ENCODE peak calls at places on chromosome 1, in four cellular contexts. One of them, this sample, is unnamed.

GRCh38 chr1:179771509-179771908 is 28.4 kb downstream of the FAM163A start:
- DNase-seq in K562: no peak
- DNase-seq in HCT116: no peak
- DNase-seq in H1: no peak
- DNase-seq in this sample: no peak

GRCh38 chr1:20165522-20165951 is 20.4 kb upstream of the UBXN10 start:
- DNase-seq in K562: peak; percentile 48
- DNase-seq in HCT116: peak; percentile 16
- DNase-seq in H1: no peak
- DNase-seq in this sample: peak; percentile 37

GRCh38 chr1:23613191-23614126 is 54.2 kb upstream of the ID3 start:
- DNase-seq in K562: no peak
- DNase-seq in HCT116: no peak
- DNase-seq in H1: no peak
- DNase-seq in this sample: no peak

GRCh38 chr1:213988639-213989070 is 882 bp downstream of the PROX1 start:
- DNase-seq in K562: no peak
- DNase-seq in HCT116: no peak
- DNase-seq in H1: no peak
- DNase-seq in this sample: no peak

GRCh38 chr1:11731719-11732283 is 4.1 kb upstream of the AGTRAP start:
- DNase-seq in K562: peak; percentile 57
- DNase-seq in HCT116: no peak
- DNase-seq in H1: no peak
- DNase-seq in this sample: peak; percentile 71

GRCh38 chr1:82392946-82393345 is 592.2 kb downstream of the ADGRL2 start:
- DNase-seq in K562: no peak
- DNase-seq in HCT116: no peak
- DNase-seq in H1: no peak
- DNase-seq in this sample: no peak

GRCh38 chr1:85579619-85580018 is 942 bp upstream of the CCN1 start:
- DNase-seq in K562: no peak
- DNase-seq in HCT116: no peak
- DNase-seq in H1: no peak
- DNase-seq in this sample: no peak

GRCh38 chr1:165828581-165829329 is 1.3 kb downstream of the UCK2 start:
- DNase-seq in K562: peak; percentile 61
- DNase-seq in HCT116: peak; percentile 58
- DNase-seq in H1: no peak
- DNase-seq in this sample: peak; percentile 76

GRCh38 chr1:116693759-116694482 is 26.4 kb upstream of the IGSF3 start:
- DNase-seq in K562: no peak
- DNase-seq in HCT116: no peak
- DNase-seq in H1: no peak
- DNase-seq in this sample: no peak

GRCh38 chr1:31029031-31029430 is 36.5 kb downstream of the PUM1 start:
- DNase-seq in K562: no peak
- DNase-seq in HCT116: no peak
- DNase-seq in H1: no peak
- DNase-seq in this sample: no peak

GRCh38 chr1:183841950-183842816 is 37.3 kb downstream of the RGL1 start:
- DNase-seq in K562: no peak
- DNase-seq in HCT116: no peak
- DNase-seq in H1: no peak
- DNase-seq in this sample: peak; percentile 18

GRCh38 chr1:66374148-66374547 is 159.8 kb upstream of the SGIP1 start:
- DNase-seq in K562: no peak
- DNase-seq in HCT116: no peak
- DNase-seq in H1: no peak
- DNase-seq in this sample: no peak

GRCh38 chr1:22119626-22120468 is 23.1 kb downstream of the WNT4 start:
- DNase-seq in K562: no peak
- DNase-seq in HCT116: no peak
- DNase-seq in H1: no peak
- DNase-seq in this sample: no peak

GRCh38 chr1:11648732-11649158 is 5.5 kb downstream of the FBXO2 start:
- DNase-seq in K562: peak; percentile 93
- DNase-seq in HCT116: no peak
- DNase-seq in H1: no peak
- DNase-seq in this sample: peak; percentile 34

GRCh38 chr1:37453647-37454046 is 20.7 kb upstream of the ZC3H12A start:
- DNase-seq in K562: no peak
- DNase-seq in HCT116: no peak
- DNase-seq in H1: no peak
- DNase-seq in this sample: no peak

GRCh38 chr1:37456614-37457013 is 17.8 kb upstream of the ZC3H12A start:
- DNase-seq in K562: no peak
- DNase-seq in HCT116: no peak
- DNase-seq in H1: no peak
- DNase-seq in this sample: no peak

GRCh38 chr1:37452416-37452815 is 22.0 kb upstream of the ZC3H12A start:
- DNase-seq in K562: no peak
- DNase-seq in HCT116: no peak
- DNase-seq in H1: no peak
- DNase-seq in this sample: no peak

GRCh38 chr1:37458551-37458950 is 15.8 kb upstream of the ZC3H12A start:
- DNase-seq in K562: no peak
- DNase-seq in HCT116: no peak
- DNase-seq in H1: no peak
- DNase-seq in this sample: peak; percentile 57

GRCh38 chr1:37455516-37455915 is 18.9 kb upstream of the ZC3H12A start:
- DNase-seq in K562: no peak
- DNase-seq in HCT116: no peak
- DNase-seq in H1: no peak
- DNase-seq in this sample: no peak
- TF ChIP-seq JUND in K562: no peak
- TF ChIP-seq JUND in HCT116: no peak
- TF ChIP-seq JUND in H1: no peak
- TF ChIP-seq JUND in this sample: no peak

GRCh38 chr1:204962742-204963632 is 80.0 kb upstream of the CNTN2 start:
- DNase-seq in K562: no peak
- DNase-seq in HCT116: no peak
- DNase-seq in H1: no peak
- DNase-seq in this sample: no peak
- TF ChIP-seq JUND in K562: no peak
- TF ChIP-seq JUND in HCT116: no peak
- TF ChIP-seq JUND in H1: no peak
- TF ChIP-seq JUND in this sample: no peak

GRCh38 chr1:220991506-220991905 is 112.3 kb downstream of the HLX start:
- DNase-seq in K562: no peak
- DNase-seq in HCT116: no peak
- DNase-seq in H1: no peak
- DNase-seq in this sample: no peak

GRCh38 chr1:220991959-220992704 is 112.9 kb downstream of the HLX start:
- DNase-seq in K562: no peak
- DNase-seq in HCT116: no peak
- DNase-seq in H1: no peak
- DNase-seq in this sample: no peak

GRCh38 chr1:220994671-220995070 is 115.4 kb downstream of the HLX start:
- DNase-seq in K562: no peak
- DNase-seq in HCT116: no peak
- DNase-seq in H1: no peak
- DNase-seq in this sample: no peak

GRCh38 chr1:220992705-220993052 is 113.4 kb downstream of the HLX start:
- DNase-seq in K562: no peak
- DNase-seq in HCT116: no peak
- DNase-seq in H1: no peak
- DNase-seq in this sample: no peak

DNA sequence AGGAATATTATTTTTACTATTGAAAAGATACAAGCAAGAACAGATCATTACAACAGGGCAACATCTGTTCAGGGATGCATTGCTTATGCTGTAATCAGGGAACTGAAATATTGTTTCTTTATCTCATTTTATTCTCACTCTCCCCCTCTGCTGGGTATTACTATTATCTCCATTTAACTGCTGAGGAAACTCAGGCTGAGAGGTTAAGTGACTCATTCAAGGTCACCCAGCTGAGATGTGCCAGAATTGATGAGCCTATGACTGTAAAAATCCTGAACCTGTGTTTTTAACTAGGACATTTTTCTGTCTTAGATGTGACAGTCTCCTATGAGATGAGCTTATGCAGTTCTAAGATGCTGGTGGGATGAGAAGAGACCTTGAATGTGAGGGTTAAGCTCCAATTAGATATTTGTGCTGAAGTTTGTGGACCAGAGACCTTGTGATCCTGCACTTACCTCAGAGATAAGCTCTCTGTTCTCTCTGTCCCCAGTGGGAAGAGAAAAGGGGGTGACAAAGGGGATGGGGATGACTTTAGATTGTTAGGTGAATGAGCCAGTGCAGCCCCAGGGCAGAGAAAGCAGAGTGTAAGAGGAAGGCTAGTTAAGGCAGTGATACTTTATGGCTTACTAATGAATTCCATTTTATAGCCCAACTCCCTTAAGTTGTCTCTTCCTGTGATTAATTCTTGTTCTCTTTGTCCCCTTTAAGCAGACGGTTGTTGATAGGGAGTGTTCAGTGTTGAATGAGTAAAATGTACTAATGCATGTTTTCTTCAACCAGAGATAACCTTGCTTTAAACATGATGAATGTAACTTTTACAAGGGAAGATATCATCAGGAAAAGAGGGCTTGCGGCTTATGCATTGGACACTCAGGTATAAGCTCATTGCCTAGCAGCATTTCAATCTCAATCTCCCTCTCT is 111.4 kb downstream of the HLX start:
- DNase-seq in K562: peak; percentile 31
- DNase-seq in HCT116: peak; percentile 12
- DNase-seq in H1: no peak
- DNase-seq in this sample: no peak
- TF ChIP-seq JUND in K562: peak; percentile 81
- TF ChIP-seq JUND in HCT116: peak; percentile 30
- TF ChIP-seq JUND in H1: no peak
- TF ChIP-seq JUND in this sample: no peak

DNA sequence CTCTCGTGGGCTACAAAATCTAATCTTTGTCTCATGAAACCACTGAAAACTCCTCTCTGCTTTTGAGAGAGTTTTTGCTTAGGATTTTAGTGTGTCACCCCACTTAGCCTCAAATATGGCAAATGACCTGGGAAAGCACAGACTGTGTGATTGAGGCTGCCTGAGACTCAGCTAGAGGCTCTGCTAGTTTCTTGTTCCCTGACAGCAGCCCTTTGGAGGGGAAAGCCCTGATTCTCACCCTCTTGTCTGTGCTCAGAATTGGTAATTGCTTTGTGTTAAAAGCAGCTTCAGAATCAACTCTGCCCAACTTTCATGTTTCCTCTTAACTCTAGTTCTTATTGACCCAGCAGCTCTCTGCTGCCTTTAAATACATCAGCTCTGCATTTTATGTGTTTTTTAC is 85.6 kb upstream of the ZP4 start:
- DNase-seq in K562: no peak
- DNase-seq in HCT116: no peak
- DNase-seq in H1: no peak
- DNase-seq in this sample: no peak
- TF ChIP-seq JUND in K562: no peak
- TF ChIP-seq JUND in HCT116: no peak
- TF ChIP-seq JUND in H1: no peak
- TF ChIP-seq JUND in this sample: no peak

GRCh38 chr1:153742411-153743142 is 14.7 kb downstream of the INTS3 start:
- DNase-seq in K562: no peak
- DNase-seq in HCT116: no peak
- DNase-seq in H1: no peak
- DNase-seq in this sample: no peak
- TF ChIP-seq JUND in K562: no peak
- TF ChIP-seq JUND in HCT116: no peak
- TF ChIP-seq JUND in H1: no peak
- TF ChIP-seq JUND in this sample: no peak

DNA sequence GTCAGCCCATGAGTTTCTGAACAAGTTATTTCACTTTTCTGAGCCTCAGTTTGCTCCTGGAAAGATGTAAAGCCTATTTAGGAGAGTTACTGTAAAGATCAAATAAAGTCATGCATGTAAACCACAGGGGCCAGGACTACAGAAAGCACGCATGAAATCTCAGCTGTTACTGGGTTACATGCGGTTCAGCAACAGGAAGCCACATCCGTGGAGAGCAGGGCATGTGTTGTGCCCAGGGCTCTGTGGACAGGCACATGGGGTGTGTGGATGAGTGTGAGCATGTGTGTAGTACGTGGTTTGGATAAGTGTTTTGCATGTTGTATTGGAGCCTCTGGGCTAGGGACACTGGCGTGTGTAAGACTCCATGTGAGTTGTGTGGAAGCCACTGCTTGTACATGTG is 2.2 kb upstream of the EPHA2 start:
- DNase-seq in K562: no peak
- DNase-seq in HCT116: no peak
- DNase-seq in H1: no peak
- DNase-seq in this sample: no peak
- TF ChIP-seq JUND in K562: no peak
- TF ChIP-seq JUND in HCT116: no peak
- TF ChIP-seq JUND in H1: no peak
- TF ChIP-seq JUND in this sample: no peak

DNA sequence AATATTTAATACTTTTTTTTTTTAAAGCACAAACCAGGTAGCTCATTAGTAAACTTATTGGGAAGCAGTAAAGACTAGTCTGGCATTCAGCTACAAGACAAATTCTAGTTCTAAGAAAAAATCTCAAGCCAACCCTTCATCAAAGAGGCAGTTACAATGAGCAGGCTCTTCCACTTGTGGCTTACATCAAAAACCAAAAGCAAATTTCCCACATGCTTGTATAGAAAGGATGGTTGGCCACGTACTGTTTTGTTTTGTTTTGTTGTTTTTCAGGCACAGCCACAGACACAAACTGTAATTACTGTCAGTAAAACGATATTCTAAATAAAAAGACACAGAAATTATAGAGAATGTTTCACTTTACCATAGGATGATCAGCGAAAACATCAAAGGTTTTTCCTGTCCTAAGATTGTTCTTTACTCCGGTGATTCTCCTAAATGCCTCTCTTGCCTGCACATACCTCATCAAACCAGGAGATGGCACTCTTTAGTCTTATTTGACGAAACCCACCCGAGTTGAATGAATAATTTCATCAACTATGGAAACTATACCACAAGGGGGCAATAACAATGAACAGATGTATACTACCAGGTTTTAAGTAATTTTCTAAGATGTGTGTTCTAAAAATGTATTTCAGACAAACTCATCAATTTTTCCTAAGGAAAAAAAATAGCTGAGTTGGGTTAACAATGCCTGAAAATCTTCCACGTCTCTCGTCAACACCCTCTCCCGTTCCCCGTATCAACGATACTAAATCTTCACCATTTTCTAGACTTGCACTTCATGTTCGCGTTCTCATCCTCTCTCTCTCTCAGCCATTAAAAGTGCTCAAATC is 26.9 kb downstream of the RPL5 start:
- DNase-seq in K562: peak; percentile 73
- DNase-seq in HCT116: peak; percentile 67
- DNase-seq in H1: no peak
- DNase-seq in this sample: peak; percentile 14
- TF ChIP-seq JUND in K562: no peak
- TF ChIP-seq JUND in HCT116: no peak
- TF ChIP-seq JUND in H1: no peak
- TF ChIP-seq JUND in this sample: no peak

This sample was measured in T47D.